ENCODE peak calls at places on chromosomes 11 and 22, in nine cellular contexts. One of them, this sample, is unnamed.

GRCh38 chr11:132496341-132496740 is 1036.0 kb downstream of the OPCML start:
- DNase-seq in chondrocyte: no peak
- DNase-seq in esophagus squamous epithelium: no peak
- DNase-seq in fibroblast of villous mesenchyme: no peak
- DNase-seq in lower lobe of right lung: no peak
- DNase-seq in AG09319: no peak
- DNase-seq in transverse colon: no peak
- DNase-seq in AG09309: no peak
- DNase-seq in AG10803: peak; percentile 62
- DNase-seq in this sample: no peak

GRCh38 chr11:67436459-67437081 is 912 bp downstream of the PTPRCAP start:
- DNase-seq in chondrocyte: no peak
- DNase-seq in esophagus squamous epithelium: no peak
- DNase-seq in fibroblast of villous mesenchyme: no peak
- DNase-seq in lower lobe of right lung: no peak
- DNase-seq in AG09319: no peak
- DNase-seq in transverse colon: peak; percentile 78
- DNase-seq in AG09309: no peak
- DNase-seq in AG10803: no peak
- DNase-seq in this sample: no peak

GRCh38 chr22:37048133-37048532 is 3.4 kb upstream of the KCTD17 start:
- DNase-seq in chondrocyte: no peak
- DNase-seq in esophagus squamous epithelium: no peak
- DNase-seq in fibroblast of villous mesenchyme: no peak
- DNase-seq in lower lobe of right lung: no peak
- DNase-seq in AG09319: no peak
- DNase-seq in transverse colon: no peak
- DNase-seq in AG09309: no peak
- DNase-seq in AG10803: peak; percentile 12
- DNase-seq in this sample: no peak

GRCh38 chr11:6258571-6258998 is 1.1 kb upstream of the CCKBR start:
- DNase-seq in chondrocyte: no peak
- DNase-seq in esophagus squamous epithelium: no peak
- DNase-seq in fibroblast of villous mesenchyme: peak; percentile 36
- DNase-seq in lower lobe of right lung: no peak
- DNase-seq in AG09319: no peak
- DNase-seq in transverse colon: no peak
- DNase-seq in AG09309: no peak
- DNase-seq in AG10803: no peak
- DNase-seq in this sample: no peak

GRCh38 chr11:99325807-99326206 is 305.1 kb downstream of the CNTN5 start:
- DNase-seq in chondrocyte: no peak
- DNase-seq in esophagus squamous epithelium: no peak
- DNase-seq in fibroblast of villous mesenchyme: peak; percentile 92
- DNase-seq in lower lobe of right lung: no peak
- DNase-seq in AG09319: no peak
- DNase-seq in transverse colon: no peak
- DNase-seq in AG09309: peak; percentile 29
- DNase-seq in AG10803: peak; percentile 80
- DNase-seq in this sample: no peak

GRCh38 chr22:24370426-24370825 is 57.0 kb upstream of the ADORA2A start:
- DNase-seq in chondrocyte: no peak
- DNase-seq in esophagus squamous epithelium: no peak
- DNase-seq in fibroblast of villous mesenchyme: peak; percentile 66
- DNase-seq in lower lobe of right lung: no peak
- DNase-seq in AG09319: no peak
- DNase-seq in transverse colon: no peak
- DNase-seq in AG09309: no peak
- DNase-seq in AG10803: peak; percentile 34
- DNase-seq in this sample: no peak

GRCh38 chr22:32202539-32203180 is 2.2 kb downstream of the RFPL2 start:
- DNase-seq in chondrocyte: no peak
- DNase-seq in esophagus squamous epithelium: no peak
- DNase-seq in fibroblast of villous mesenchyme: peak; percentile 15
- DNase-seq in lower lobe of right lung: peak; percentile 76
- DNase-seq in AG09319: no peak
- DNase-seq in transverse colon: peak; percentile 71
- DNase-seq in AG09309: no peak
- DNase-seq in AG10803: peak; percentile 23
- DNase-seq in this sample: no peak

GRCh38 chr11:92977401-92977800 is 8.0 kb downstream of the MTNR1B start:
- DNase-seq in chondrocyte: no peak
- DNase-seq in esophagus squamous epithelium: no peak
- DNase-seq in fibroblast of villous mesenchyme: no peak
- DNase-seq in lower lobe of right lung: no peak
- DNase-seq in AG09319: no peak
- DNase-seq in transverse colon: no peak
- DNase-seq in AG09309: no peak
- DNase-seq in AG10803: no peak
- DNase-seq in this sample: no peak

GRCh38 chr11:14001597-14001996 is 39.1 kb downstream of the SPON1 start:
- DNase-seq in chondrocyte: no peak
- DNase-seq in esophagus squamous epithelium: no peak
- DNase-seq in fibroblast of villous mesenchyme: no peak
- DNase-seq in lower lobe of right lung: no peak
- DNase-seq in AG09319: no peak
- DNase-seq in transverse colon: no peak
- DNase-seq in AG09309: no peak
- DNase-seq in AG10803: no peak
- DNase-seq in this sample: no peak

DNA sequence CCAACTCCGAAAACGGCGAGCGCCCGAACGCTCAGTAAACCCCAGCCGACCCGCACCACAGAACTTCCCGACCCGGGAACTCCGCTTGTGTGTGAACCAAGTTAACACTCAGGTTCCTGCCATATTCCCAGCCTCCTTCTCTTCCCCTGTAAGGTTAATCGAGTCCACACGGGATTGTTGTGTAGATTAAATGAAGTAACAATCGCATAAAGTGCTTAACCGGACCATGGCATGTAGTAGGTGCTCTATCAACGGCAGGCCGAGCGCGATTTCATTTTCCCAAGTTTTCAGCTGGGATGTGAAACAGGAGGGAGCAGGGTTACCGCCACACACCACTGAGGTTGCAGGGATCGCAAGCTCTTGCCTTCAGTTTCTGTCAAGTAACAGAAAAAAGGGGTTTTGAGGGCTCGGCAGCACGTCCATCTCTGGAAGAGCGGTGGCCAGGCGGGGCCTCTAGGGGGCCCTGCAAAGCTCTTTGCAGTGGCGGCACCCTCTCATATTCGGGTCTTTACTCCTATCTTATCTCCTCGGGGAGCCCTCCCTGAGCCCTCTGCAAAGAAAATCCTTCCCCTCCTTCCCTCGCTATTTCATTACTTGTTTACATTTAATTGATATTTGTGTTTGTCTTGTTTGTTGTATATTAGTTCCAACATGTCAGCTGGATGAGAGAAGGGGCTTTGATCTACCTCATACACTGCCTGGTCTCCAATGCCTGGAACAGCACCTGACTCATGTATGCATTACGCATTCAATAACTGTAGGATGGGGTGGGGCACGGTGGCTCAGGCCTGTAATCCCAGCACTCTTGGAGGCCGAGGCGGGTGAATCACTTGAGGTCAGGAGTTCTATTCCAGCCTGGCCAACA is 792 bp upstream of the PLEKHA7 start:
- DNase-seq in chondrocyte: no peak
- DNase-seq in esophagus squamous epithelium: no peak
- DNase-seq in fibroblast of villous mesenchyme: peak; percentile 23
- DNase-seq in lower lobe of right lung: no peak
- DNase-seq in AG09319: no peak
- DNase-seq in transverse colon: peak; percentile 71
- DNase-seq in AG09309: no peak
- DNase-seq in AG10803: no peak
- DNase-seq in this sample: no peak
- TF ChIP-seq CTCF in chondrocyte: peak; percentile 66
- TF ChIP-seq CTCF in esophagus squamous epithelium: peak; percentile 24
- TF ChIP-seq CTCF in fibroblast of villous mesenchyme: peak; percentile 34
- TF ChIP-seq CTCF in lower lobe of right lung: peak; percentile 55
- TF ChIP-seq CTCF in AG09319: peak; percentile 6
- TF ChIP-seq CTCF in transverse colon: peak; percentile 59
- TF ChIP-seq CTCF in AG09309: no peak
- TF ChIP-seq CTCF in AG10803: peak; percentile 9
- TF ChIP-seq CTCF in this sample: peak; percentile 53

DNA sequence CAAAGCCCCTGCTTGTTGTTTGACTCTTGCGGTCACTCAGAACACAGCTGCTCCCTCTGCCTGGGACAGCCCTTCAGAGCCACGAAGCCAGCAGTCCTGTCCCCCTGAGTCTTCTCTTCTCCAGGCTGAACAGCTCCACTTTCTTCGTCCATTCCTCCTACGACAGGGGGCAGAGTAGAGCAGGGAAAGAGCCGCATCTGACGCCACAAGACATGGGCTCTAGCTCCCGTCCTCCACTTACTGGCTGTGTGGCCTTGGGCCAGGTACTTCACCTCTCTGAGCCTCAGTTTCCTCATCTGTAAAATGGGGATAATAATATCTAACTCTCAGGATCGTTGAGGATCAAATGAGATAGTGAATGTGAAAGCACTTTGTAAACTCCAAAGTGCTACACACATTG is 29.9 kb downstream of the CHRDL2 start:
- DNase-seq in chondrocyte: no peak
- DNase-seq in esophagus squamous epithelium: no peak
- DNase-seq in fibroblast of villous mesenchyme: no peak
- DNase-seq in lower lobe of right lung: no peak
- DNase-seq in AG09319: no peak
- DNase-seq in transverse colon: no peak
- DNase-seq in AG09309: no peak
- DNase-seq in AG10803: no peak
- DNase-seq in this sample: no peak
- TF ChIP-seq CTCF in chondrocyte: peak; percentile 13
- TF ChIP-seq CTCF in esophagus squamous epithelium: no peak
- TF ChIP-seq CTCF in fibroblast of villous mesenchyme: peak; percentile 31
- TF ChIP-seq CTCF in lower lobe of right lung: no peak
- TF ChIP-seq CTCF in AG09319: no peak
- TF ChIP-seq CTCF in transverse colon: no peak
- TF ChIP-seq CTCF in AG09309: no peak
- TF ChIP-seq CTCF in AG10803: peak; percentile 32
- TF ChIP-seq CTCF in this sample: no peak

DNA sequence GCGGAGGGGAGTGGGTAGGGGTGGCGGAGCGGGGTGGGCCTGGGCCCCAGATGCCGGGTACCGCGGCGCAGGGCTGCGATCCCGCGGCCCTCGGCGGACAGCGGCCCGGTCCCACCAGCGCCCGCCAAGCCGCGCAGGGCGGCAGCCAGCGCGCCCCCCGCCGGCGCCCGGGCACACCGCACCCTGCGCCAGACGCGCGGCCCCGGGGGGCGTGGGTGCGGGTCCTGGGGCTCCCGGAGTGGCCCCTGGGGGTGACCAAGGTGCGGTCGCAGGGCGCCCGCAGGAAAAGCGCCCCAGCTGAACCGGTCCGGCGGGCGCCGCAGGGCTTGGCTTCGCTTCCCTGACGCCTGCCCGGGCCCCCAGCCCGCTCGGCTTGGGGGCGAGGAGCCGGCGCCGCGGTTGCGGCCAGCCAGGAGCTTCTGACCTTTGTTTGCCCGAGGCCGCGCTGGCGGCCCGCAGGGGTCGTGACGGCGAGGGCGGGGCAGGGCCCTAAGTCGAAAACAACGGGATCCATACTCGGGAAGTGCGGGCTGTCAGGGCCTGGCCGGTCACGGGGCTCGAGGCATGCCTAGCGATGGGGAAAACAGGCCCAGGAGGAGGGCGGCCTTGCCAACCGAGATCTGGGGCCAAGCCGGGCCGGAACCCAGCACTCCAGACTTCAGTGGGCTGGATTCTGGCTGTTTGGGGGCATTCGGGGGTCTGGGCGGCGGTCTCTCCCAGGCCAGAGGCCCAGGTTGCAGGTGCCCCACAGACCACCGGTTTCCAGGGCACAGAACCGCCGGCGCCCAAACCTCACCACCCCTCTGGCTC is 581 bp upstream of the AP5B1 start:
- DNase-seq in chondrocyte: peak; percentile 79
- DNase-seq in esophagus squamous epithelium: no peak
- DNase-seq in fibroblast of villous mesenchyme: no peak
- DNase-seq in lower lobe of right lung: peak; percentile 70
- DNase-seq in AG09319: no peak
- DNase-seq in transverse colon: peak; percentile 37
- DNase-seq in AG09309: no peak
- DNase-seq in AG10803: no peak
- DNase-seq in this sample: peak; percentile 41
- TF ChIP-seq CTCF in chondrocyte: peak; percentile 58
- TF ChIP-seq CTCF in esophagus squamous epithelium: peak; percentile 29
- TF ChIP-seq CTCF in fibroblast of villous mesenchyme: no peak
- TF ChIP-seq CTCF in lower lobe of right lung: peak; percentile 38
- TF ChIP-seq CTCF in AG09319: no peak
- TF ChIP-seq CTCF in transverse colon: peak; percentile 32
- TF ChIP-seq CTCF in AG09309: no peak
- TF ChIP-seq CTCF in AG10803: no peak
- TF ChIP-seq CTCF in this sample: peak; percentile 36

GRCh38 chr11:121741954-121742361 is 289.2 kb upstream of the SORL1-AS1 start:
- DNase-seq in chondrocyte: no peak
- DNase-seq in esophagus squamous epithelium: no peak
- DNase-seq in fibroblast of villous mesenchyme: peak; percentile 77
- DNase-seq in lower lobe of right lung: no peak
- DNase-seq in AG09319: no peak
- DNase-seq in transverse colon: peak; percentile 48
- DNase-seq in AG09309: no peak
- DNase-seq in AG10803: peak; percentile 51
- DNase-seq in this sample: no peak
- TF ChIP-seq CTCF in chondrocyte: peak; percentile 22
- TF ChIP-seq CTCF in esophagus squamous epithelium: no peak
- TF ChIP-seq CTCF in fibroblast of villous mesenchyme: no peak
- TF ChIP-seq CTCF in lower lobe of right lung: no peak
- TF ChIP-seq CTCF in AG09319: peak; percentile 6
- TF ChIP-seq CTCF in transverse colon: no peak
- TF ChIP-seq CTCF in AG09309: no peak
- TF ChIP-seq CTCF in AG10803: no peak
- TF ChIP-seq CTCF in this sample: no peak

GRCh38 chr11:90113541-90113940 is 20.9 kb upstream of the NAALAD2 start:
- DNase-seq in chondrocyte: no peak
- DNase-seq in esophagus squamous epithelium: no peak
- DNase-seq in fibroblast of villous mesenchyme: peak; percentile 2
- DNase-seq in lower lobe of right lung: no peak
- DNase-seq in AG09319: no peak
- DNase-seq in transverse colon: no peak
- DNase-seq in AG09309: no peak
- DNase-seq in AG10803: peak; percentile 0
- DNase-seq in this sample: no peak
- TF ChIP-seq CTCF in chondrocyte: peak; percentile 82
- TF ChIP-seq CTCF in esophagus squamous epithelium: no peak
- TF ChIP-seq CTCF in fibroblast of villous mesenchyme: no peak
- TF ChIP-seq CTCF in lower lobe of right lung: peak; percentile 34
- TF ChIP-seq CTCF in AG09319: peak; percentile 20
- TF ChIP-seq CTCF in transverse colon: no peak
- TF ChIP-seq CTCF in AG09309: no peak
- TF ChIP-seq CTCF in AG10803: peak; percentile 44
- TF ChIP-seq CTCF in this sample: peak; percentile 24